ENCODE peak calls at places on chromosomes 2 and 18, in eight cellular contexts. Q, J, K, C, Z, D, U and M are unnamed samples.

GRCh38 chr2:166382-166781 is 97.5 kb downstream of the SH3YL1 start:
- DNase-seq in U (no peak), Q (no peak), K (no peak), Z (no peak), D (no peak), J (no peak), C (no peak), M (no peak)

GRCh38 chr2:196798980-196799379 is 503 bp downstream of the GTF3C3 start:
- DNase-seq in Z (no peak), D (no peak), U (peak; percentile 2), C (peak; percentile 6), Q (no peak), J (peak; percentile 2), K (no peak), M (peak; percentile 27)

GRCh38 chr2:137336067-137336466 is 570.7 kb downstream of the THSD7B start:
- DNase-seq in J (no peak), K (no peak), Z (no peak), U (no peak), Q (no peak), D (no peak), C (no peak), M (no peak)

GRCh38 chr18:50183556-50183955 is 11.4 kb downstream of the MYO5B start:
- DNase-seq in J (peak; percentile 76), Q (no peak), Z (peak; percentile 70), D (no peak), K (peak; percentile 0), C (peak; percentile 92), U (no peak), M (peak; percentile 14)

GRCh38 chr2:86249843-86250402 is 50.7 kb downstream of the MRPL35 start:
- DNase-seq in K (no peak), Z (no peak), C (no peak), U (no peak), D (no peak), Q (no peak), J (no peak), M (peak; percentile 23)

GRCh38 chr2:6506311-6507258 is 359.1 kb downstream of the CMPK2 start:
- DNase-seq in K (peak; percentile 67), Q (no peak), J (peak; percentile 95), D (no peak), Z (peak; percentile 73), U (no peak), C (peak; percentile 59), M (peak; percentile 75)

GRCh38 chr2:170974304-170974993 is 45.4 kb downstream of the GORASP2 start:
- DNase-seq in U (peak; percentile 20), Q (no peak), K (peak; percentile 55), D (no peak), C (no peak), Z (no peak), J (no peak), M (peak; percentile 28)

GRCh38 chr2:187529248-187529976 is 24.8 kb downstream of the TFPI start:
- DNase-seq in J (no peak), K (no peak), C (no peak), Z (no peak), D (no peak), Q (no peak), U (no peak), M (no peak)

GRCh38 chr2:102074167-102074778 is 68.3 kb upstream of the IL1R1 start:
- DNase-seq in U (no peak), C (no peak), D (no peak), K (no peak), J (no peak), Q (no peak), Z (no peak), M (no peak)

GRCh38 chr2:231189571-231190495 is 8.6 kb upstream of the ARMC9 start:
- DNase-seq in J (no peak), C (no peak), K (peak; percentile 77), U (no peak), Q (no peak), D (peak; percentile 81), Z (peak; percentile 68), M (peak; percentile 72)

GRCh38 chr2:109046925-109047508 is 58.0 kb upstream of the EDAR start:
- DNase-seq in Z (no peak), U (no peak), Q (peak; percentile 77), C (no peak), K (no peak), D (no peak), J (no peak), M (no peak)

GRCh38 chr18:23912356-23912755 is 102.2 kb upstream of the TTC39C start:
- DNase-seq in D (no peak), U (no peak), K (no peak), J (no peak), Z (no peak), Q (no peak), C (peak; percentile 40), M (peak; percentile 44)

GRCh38 chr2:229313591-229313990 is 42.5 kb upstream of the PID1 start:
- DNase-seq in U (no peak), J (peak; percentile 65), Q (no peak), Z (peak; percentile 33), D (no peak), K (peak; percentile 68), C (peak; percentile 65), M (peak; percentile 20)

GRCh38 chr2:85018049-85018447 is 47.1 kb downstream of the KCMF1 start:
- DNase-seq in C (peak; percentile 21), U (no peak), Z (no peak), D (no peak), K (no peak), J (peak; percentile 16), Q (no peak), M (no peak)

GRCh38 chr2:190207929-190208328 is 111.7 kb downstream of the HIBCH start:
- DNase-seq in D (no peak), J (no peak), U (no peak), C (no peak), K (no peak), Z (no peak), Q (no peak), M (no peak)

GRCh38 chr18:6724331-6724730 is 5.2 kb upstream of the ARHGAP28 start:
- DNase-seq in J (no peak), U (no peak), Q (no peak), C (no peak), Z (no peak), D (no peak), K (no peak), M (no peak)

GRCh38 chr2:18154259-18154658 is 275.8 kb downstream of the KCNS3 start:
- DNase-seq in Q (no peak), J (peak; percentile 92), K (peak; percentile 28), Z (peak; percentile 77), D (no peak), U (no peak), C (peak; percentile 46), M (no peak)

GRCh38 chr2:121476714-121477113 is 54.0 kb upstream of the RNU4ATAC start:
- DNase-seq in Q (no peak), C (no peak), K (no peak), U (no peak), D (no peak), J (no peak), Z (no peak), M (no peak)

GRCh38 chr2:179751184-179751809 is 110.1 kb downstream of the ZNF385B start:
- DNase-seq in Z (peak; percentile 45), Q (no peak), J (peak; percentile 19), D (no peak), U (peak; percentile 12), K (peak; percentile 44), C (peak; percentile 44), M (peak; percentile 36)

GRCh38 chr2:241354668-241355658 is 1.1 kb upstream of the FARP2 start:
- DNase-seq in U (peak; percentile 46), K (peak; percentile 62), J (peak; percentile 52), D (peak; percentile 88), Z (peak; percentile 81), Q (peak; percentile 96), C (peak; percentile 63), M (peak; percentile 83)
- H3K4me3 ChIP-seq in U (peak overlapping the region; percentile 26), K (peak overlapping the region; percentile 8), J (no peak overlapping the region), D (peak overlapping the region; percentile 19), Z (peak overlapping the region; percentile 1), Q (no peak overlapping the region), C (peak overlapping the region; percentile 17), M (peak overlapping the region; percentile 24)

GRCh38 chr2:238790126-238790820 is 57.6 kb upstream of the TWIST2 start:
- DNase-seq in K (peak; percentile 92), Z (no peak), C (no peak), Q (no peak), D (no peak), J (no peak), U (no peak), M (no peak)
- H3K4me3 ChIP-seq in K (peak overlapping the region; percentile 58), Z (no peak overlapping the region), C (no peak overlapping the region), Q (no peak overlapping the region), D (no peak overlapping the region), J (no peak overlapping the region), U (no peak overlapping the region), M (no peak overlapping the region)

DNA sequence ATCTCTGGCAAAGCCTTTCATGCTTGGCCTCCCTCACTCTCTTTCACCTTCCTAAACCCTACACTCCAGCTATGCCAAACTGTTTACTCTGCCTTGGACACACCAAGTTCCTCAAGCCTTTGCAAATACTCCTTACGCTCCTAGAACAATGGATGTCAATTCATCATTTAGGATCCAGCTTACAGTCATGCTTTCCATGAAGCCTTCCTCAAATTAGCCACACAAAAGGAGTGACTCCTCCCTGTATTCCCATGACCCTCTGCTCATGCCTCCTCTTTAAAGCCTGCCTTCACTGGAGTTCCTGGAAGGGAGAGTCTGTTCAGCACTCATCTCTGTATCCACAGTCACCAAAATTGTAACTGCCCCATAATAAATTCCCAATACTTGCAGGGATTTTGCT is 736 bp upstream of the EHD3 start:
- DNase-seq in K (no peak), Q (no peak), D (no peak), C (peak; percentile 41), U (no peak), Z (peak; percentile 11), J (peak; percentile 31), M (no peak)
- H3K4me3 ChIP-seq in K (no peak overlapping the region), Q (no peak overlapping the region), D (peak overlapping the region; percentile 54), C (no peak overlapping the region), U (peak overlapping the region; percentile 68), Z (no peak overlapping the region), J (no peak overlapping the region), M (no peak overlapping the region)

DNA sequence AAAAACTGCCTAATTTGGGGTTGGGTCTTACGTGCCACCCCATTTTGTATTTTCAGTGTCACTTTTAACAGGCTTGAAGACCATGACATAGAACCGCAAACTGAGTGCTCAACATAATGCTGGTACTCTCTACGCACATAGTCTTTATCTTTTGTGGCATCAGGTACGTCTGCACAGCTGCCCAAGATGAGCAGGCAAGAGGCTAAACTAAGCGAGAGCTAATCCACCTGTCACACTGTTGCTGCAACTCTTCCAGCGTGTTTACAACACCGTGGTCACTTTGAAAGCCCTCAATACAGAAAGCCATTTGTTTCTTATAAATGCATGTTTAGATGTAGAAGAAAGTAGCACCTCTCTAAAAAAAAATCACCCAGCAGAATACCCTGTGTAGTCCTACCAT is 270.0 kb upstream of the TCF4 start:
- DNase-seq in Z (no peak), U (no peak), J (no peak), C (no peak), Q (no peak), D (no peak), K (no peak), M (peak; percentile 54)
- H3K4me3 ChIP-seq in Z (no peak overlapping the region), U (no peak overlapping the region), J (no peak overlapping the region), C (no peak overlapping the region), Q (no peak overlapping the region), D (no peak overlapping the region), K (peak overlapping the region; percentile 54), M (no peak overlapping the region)